ENCODE peak calls at places on chromosomes 11 and 22, in nine cellular contexts. O is spleen; L is CD8-positive, alpha-beta T cell; E is left ventricle myocardium inferior; A is epithelial cell of proximal tubule; K is choroid plexus epithelial cell; G is IMR-90; N is epithelial cell of esophagus; B is BE2C. S is an unnamed sample.

GRCh38 chr11:20671856-20672546 is 2.6 kb downstream of the NELL1 start:
- DNase-seq in O (no peak), L (no peak), E (no peak), A (peak), K (peak), G (no peak), N (peak), B (no peak), S (no peak)

GRCh38 chr11:6657346-6657745 is 1.7 kb upstream of the DCHS1 start:
- DNase-seq in O (no peak), L (no peak), E (no peak), A (no peak), K (no peak), G (peak), N (no peak), B (no peak), S (peak)

GRCh38 chr11:64546600-64546999 is 44.4 kb upstream of the SLC22A12 start:
- DNase-seq in O (peak), L (no peak), E (no peak), A (no peak), K (no peak), G (no peak), N (no peak), B (no peak), S (no peak)

GRCh38 chr11:334264-335033 is 13.8 kb upstream of the IFITM3 start:
- DNase-seq in O (peak), L (no peak), E (no peak), A (no peak), K (peak), G (no peak), N (no peak), B (no peak), S (peak)

GRCh38 chr22:46638601-46639431 is 18.6 kb downstream of the GRAMD4 start:
- DNase-seq in O (no peak), L (no peak), E (no peak), A (no peak), K (peak), G (peak), N (no peak), B (no peak), S (peak)

GRCh38 chr11:119615003-119615878 is 113.8 kb downstream of the NECTIN1 start:
- DNase-seq in O (no peak), L (no peak), E (no peak), A (peak), K (peak), G (peak), N (peak), B (no peak), S (peak)

GRCh38 chr22:20471126-20471833 is 24.3 kb downstream of the KLHL22 start:
- DNase-seq in O (peak), L (no peak), E (no peak), A (no peak), K (no peak), G (no peak), N (peak), B (no peak), S (no peak)

GRCh38 chr22:20566420-20567260 is 59.2 kb downstream of the MED15 start:
- DNase-seq in O (peak), L (peak), E (peak), A (no peak), K (peak), G (peak), N (peak), B (no peak), S (peak)

GRCh38 chr11:68673991-68674390 is 10.4 kb upstream of the GAL start:
- DNase-seq in O (peak), L (no peak), E (no peak), A (no peak), K (no peak), G (no peak), N (no peak), B (no peak), S (no peak)

GRCh38 chr11:129992161-129992944 is 10.3 kb downstream of the PRDM10 start:
- DNase-seq in O (no peak), L (peak), E (no peak), A (no peak), K (peak), G (peak), N (peak), B (peak), S (peak)

GRCh38 chr22:27798526-27799333 is 2.8 kb downstream of the MN1 start:
- DNase-seq in O (no peak), L (no peak), E (no peak), A (no peak), K (peak), G (no peak), N (no peak), B (no peak), S (no peak)

GRCh38 chr22:22882033-22882717 is 5.4 kb upstream of the IGLL5 start:
- DNase-seq in O (no peak), L (no peak), E (no peak), A (no peak), K (peak), G (no peak), N (peak), B (no peak), S (no peak)

GRCh38 chr22:21803859-21804258 is 63.6 kb downstream of the MAPK1 start:
- DNase-seq in O (no peak), L (no peak), E (no peak), A (no peak), K (no peak), G (no peak), N (no peak), B (no peak), S (no peak)

GRCh38 chr22:47810505-47811500 is 1048.4 kb downstream of the TBC1D22A start:
- DNase-seq in O (no peak), L (no peak), E (no peak), A (no peak), K (no peak), G (no peak), N (no peak), B (no peak), S (no peak)

GRCh38 chr11:78192223-78192719 is 3.6 kb downstream of the USP35 start:
- DNase-seq in O (peak), L (no peak), E (no peak), A (no peak), K (no peak), G (no peak), N (no peak), B (no peak), S (no peak)

GRCh38 chr11:102727890-102728289 is 3.1 kb upstream of the MMP8 start:
- DNase-seq in O (no peak), L (no peak), E (no peak), A (no peak), K (peak), G (peak), N (peak), B (no peak), S (peak)

GRCh38 chr11:114892381-114893197 is 214.3 kb downstream of the NXPE2 start:
- DNase-seq in O (no peak), L (no peak), E (no peak), A (no peak), K (no peak), G (no peak), N (no peak), B (peak), S (no peak)

GRCh38 chr22:24430431-24431308 is 3.3 kb downstream of the ADORA2A start:
- DNase-seq in O (peak), L (no peak), E (no peak), A (no peak), K (no peak), G (no peak), N (no peak), B (no peak), S (no peak)

GRCh38 chr11:123302751-123303195 is 107.7 kb upstream of the CLMP start:
- DNase-seq in O (no peak), L (no peak), E (no peak), A (no peak), K (peak), G (peak), N (peak), B (no peak), S (peak)
- TF ChIP-seq CTCF in O (no peak), L (no peak), E (no peak), A (peak), K (peak), G (peak), N (no peak), B (no peak), S (peak)

DNA sequence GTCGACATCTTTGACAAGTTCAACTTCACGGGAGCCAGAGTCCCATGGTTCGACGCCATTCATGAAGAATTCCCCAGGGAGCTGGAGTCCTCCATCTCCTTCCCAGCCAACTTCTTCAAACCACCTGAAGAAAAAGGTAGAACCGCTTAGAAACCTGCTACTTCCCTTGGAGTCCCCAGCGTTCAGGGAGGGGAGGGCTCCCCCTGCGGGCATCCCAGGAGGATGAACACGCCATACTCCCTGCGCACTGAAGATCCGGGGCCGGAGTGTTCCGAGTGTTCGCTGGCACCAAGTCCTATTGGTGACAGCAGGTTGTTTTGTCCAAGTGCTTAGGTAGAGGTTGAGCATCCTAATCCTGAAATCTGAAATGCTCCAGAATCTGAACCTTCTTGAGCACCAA is 51.7 kb upstream of the PRODH start:
- DNase-seq in O (no peak), L (no peak), E (no peak), A (no peak), K (peak), G (no peak), N (peak), B (peak), S (peak)
- TF ChIP-seq CTCF in O (peak), L (no peak), E (peak), A (peak), K (peak), G (peak), N (peak), B (peak), S (peak)

GRCh38 chr22:39233736-39234120 is 11.1 kb downstream of the PDGFB start:
- DNase-seq in O (no peak), L (no peak), E (peak), A (no peak), K (no peak), G (no peak), N (no peak), B (no peak), S (no peak)

GRCh38 chr22:39232246-39232645 is 12.5 kb downstream of the PDGFB start:
- DNase-seq in O (no peak), L (no peak), E (no peak), A (no peak), K (no peak), G (no peak), N (no peak), B (no peak), S (no peak)

GRCh38 chr22:39234867-39235687 is 9.7 kb downstream of the PDGFB start:
- DNase-seq in O (no peak), L (no peak), E (peak), A (no peak), K (no peak), G (no peak), N (peak), B (no peak), S (no peak)

GRCh38 chr22:39232806-39233735 is 11.7 kb downstream of the PDGFB start:
- DNase-seq in O (no peak), L (no peak), E (no peak), A (no peak), K (no peak), G (no peak), N (no peak), B (no peak), S (no peak)

GRCh38 chr22:39234157-39234793 is 10.5 kb downstream of the PDGFB start:
- DNase-seq in O (no peak), L (no peak), E (peak), A (no peak), K (peak), G (no peak), N (no peak), B (no peak), S (no peak)
- TF ChIP-seq CTCF in O (peak), L (no peak), E (peak), A (no peak), K (peak), G (no peak), N (no peak), B (no peak), S (no peak)

DNA sequence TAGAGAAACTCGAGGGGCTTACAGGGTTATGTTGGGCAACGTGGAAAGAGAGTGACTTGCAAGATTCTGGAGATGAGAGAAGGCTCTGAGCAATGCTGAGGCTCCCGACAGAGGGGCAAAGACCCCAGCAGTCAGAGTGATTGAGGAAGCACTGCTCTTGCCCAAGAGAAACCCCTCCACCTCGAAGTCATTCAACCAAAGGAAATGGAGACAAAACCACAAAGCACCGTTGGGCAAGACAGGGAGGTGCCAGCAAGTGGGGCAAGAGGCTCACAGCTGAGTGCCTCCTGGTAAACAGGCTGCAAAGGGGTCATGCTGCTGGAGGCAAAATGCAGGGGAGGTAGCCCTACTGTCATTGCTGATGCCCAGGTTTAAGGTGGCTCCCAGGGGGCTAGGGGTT is 17.9 kb upstream of the MYH9 start:
- DNase-seq in O (peak), L (peak), E (no peak), A (no peak), K (no peak), G (no peak), N (peak), B (no peak), S (no peak)
- TF ChIP-seq CTCF in O (peak), L (no peak), E (no peak), A (peak), K (no peak), G (no peak), N (peak), B (no peak), S (no peak)

DNA sequence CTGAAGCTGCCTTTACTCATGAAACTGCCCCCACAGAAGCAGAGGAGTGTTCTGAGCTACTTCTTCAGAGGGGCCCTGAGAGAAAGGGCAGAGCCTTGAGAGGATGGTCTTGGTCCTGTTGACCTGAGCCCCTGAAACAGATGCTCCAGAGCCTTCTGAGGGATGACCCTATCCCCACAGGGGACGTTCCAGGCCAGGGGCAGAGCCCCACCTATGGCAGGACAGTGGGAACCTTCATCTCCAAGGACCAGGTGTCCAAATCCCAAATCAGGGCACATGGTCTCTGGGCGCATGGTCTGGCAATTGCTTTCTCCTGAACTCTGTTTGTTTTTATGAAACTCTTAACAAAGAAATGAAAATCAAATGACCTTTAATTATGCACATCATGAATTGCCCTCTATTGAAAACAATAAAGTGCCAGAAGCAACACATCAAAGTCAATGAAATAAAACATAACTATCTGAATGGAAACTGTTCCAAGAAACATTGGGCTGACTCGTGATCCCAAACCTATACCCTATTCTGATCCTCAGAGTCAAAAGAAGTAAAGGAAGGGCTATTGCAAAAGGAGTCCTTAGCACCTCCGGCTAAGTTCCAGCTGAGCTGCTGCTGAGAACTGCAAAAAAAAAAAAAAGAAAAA is 486 bp upstream of the TMPRSS13 start:
- DNase-seq in O (peak), L (no peak), E (no peak), A (no peak), K (no peak), G (no peak), N (peak), B (no peak), S (no peak)
- TF ChIP-seq CTCF in O (no peak), L (no peak), E (no peak), A (no peak), K (no peak), G (no peak), N (no peak), B (no peak), S (no peak)

DNA sequence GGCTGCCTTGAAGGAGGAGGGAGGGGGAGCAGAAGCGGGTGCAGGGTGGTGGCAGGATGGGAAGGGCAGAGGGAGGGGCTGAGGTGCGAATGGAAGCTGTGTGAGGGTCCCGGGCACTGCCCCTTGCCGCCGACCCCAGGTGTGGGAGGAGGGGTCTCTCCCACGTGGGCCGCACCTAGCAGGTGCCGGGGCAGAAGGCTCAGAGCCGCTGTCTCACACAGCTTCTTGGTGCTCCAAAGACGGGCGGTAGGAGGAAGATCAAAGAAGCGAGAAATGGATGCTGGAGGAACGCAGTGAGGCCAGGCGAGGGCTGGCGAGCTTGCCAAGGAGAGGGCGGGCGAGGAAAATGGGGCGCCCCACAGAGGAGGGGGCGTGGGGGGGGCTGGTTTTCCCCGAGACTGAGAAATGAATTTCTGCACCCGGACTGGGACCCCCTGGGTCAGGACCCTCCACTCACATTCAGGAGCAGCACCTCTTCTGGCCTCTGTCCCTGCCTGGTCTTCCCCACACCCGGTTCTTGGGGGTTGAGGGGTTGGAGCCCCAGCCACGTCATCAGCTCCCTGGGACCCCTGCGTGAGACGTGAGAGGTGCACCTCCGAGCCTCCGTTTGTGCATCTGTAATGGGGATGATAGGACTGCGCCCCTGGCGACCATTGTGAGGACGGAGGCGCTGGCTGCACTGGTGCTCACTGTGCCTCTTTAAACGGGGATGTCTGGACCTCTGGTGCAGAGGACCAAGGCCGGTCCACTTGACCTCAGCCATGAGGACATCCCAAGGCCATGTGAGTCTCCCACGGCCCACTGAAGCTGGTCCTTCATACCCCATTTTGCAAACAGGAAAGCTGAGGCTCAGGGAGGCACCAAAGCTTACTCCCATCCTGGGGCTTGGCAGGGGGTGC is 16.8 kb downstream of the LSP1 start:
- DNase-seq in O (peak), L (no peak), E (peak), A (no peak), K (no peak), G (no peak), N (no peak), B (no peak), S (no peak)
- TF ChIP-seq CTCF in O (peak), L (no peak), E (peak), A (no peak), K (no peak), G (no peak), N (no peak), B (no peak), S (peak)

S was measured in fibroblast of mammary gland.